ENCODE peak calls at places on chromosomes 2 and 18, in nine cellular contexts. D is breast epithelium, Z is spleen, N is gastrocnemius medialis, B is heart right ventricle, V is glutamatergic neuron, J is endothelial cell, O is foreskin fibroblast, U is RWPE1. L is an unnamed sample.

GRCh38 chr2:128374711-128375413 is 56.2 kb upstream of the HS6ST1 start:
- DNase-seq in D (no peak), Z (peak; percentile 68), N (no peak), B (no peak), V (no peak), J (no peak), O (peak; percentile 55), U (no peak), L (no peak)

GRCh38 chr18:31401156-31402025 is 24.8 kb downstream of the DSG4 start:
- DNase-seq in D (no peak), Z (no peak), N (no peak), B (no peak), V (no peak), J (no peak), O (no peak), U (no peak), L (no peak)

GRCh38 chr18:30982285-30982992 is 60.1 kb downstream of the DSC3 start:
- DNase-seq in D (no peak), Z (no peak), N (no peak), B (no peak), V (no peak), J (no peak), O (no peak), U (no peak), L (no peak)

GRCh38 chr2:157322432-157322831 is 3.2 kb downstream of the ERMN start:
- DNase-seq in D (no peak), Z (no peak), N (no peak), B (no peak), V (no peak), J (no peak), O (no peak), U (no peak), L (no peak)

GRCh38 chr18:75830848-75831247 is 403.3 kb upstream of the SMIM21 start:
- DNase-seq in D (no peak), Z (no peak), N (no peak), B (no peak), V (no peak), J (no peak), O (no peak), U (no peak), L (no peak)

GRCh38 chr2:47232738-47233415 is 77.8 kb upstream of the STPG4 start:
- DNase-seq in D (no peak), Z (no peak), N (no peak), B (no peak), V (no peak), J (no peak), O (no peak), U (no peak), L (no peak)

GRCh38 chr2:143684731-143685364 is 555.6 kb downstream of the ARHGAP15 start:
- DNase-seq in D (no peak), Z (no peak), N (no peak), B (no peak), V (no peak), J (no peak), O (no peak), U (no peak), L (no peak)

GRCh38 chr18:48901145-48902022 is 49.4 kb downstream of the SMAD7 start:
- DNase-seq in D (no peak), Z (no peak), N (no peak), B (no peak), V (no peak), J (no peak), O (no peak), U (no peak), L (no peak)

DNA sequence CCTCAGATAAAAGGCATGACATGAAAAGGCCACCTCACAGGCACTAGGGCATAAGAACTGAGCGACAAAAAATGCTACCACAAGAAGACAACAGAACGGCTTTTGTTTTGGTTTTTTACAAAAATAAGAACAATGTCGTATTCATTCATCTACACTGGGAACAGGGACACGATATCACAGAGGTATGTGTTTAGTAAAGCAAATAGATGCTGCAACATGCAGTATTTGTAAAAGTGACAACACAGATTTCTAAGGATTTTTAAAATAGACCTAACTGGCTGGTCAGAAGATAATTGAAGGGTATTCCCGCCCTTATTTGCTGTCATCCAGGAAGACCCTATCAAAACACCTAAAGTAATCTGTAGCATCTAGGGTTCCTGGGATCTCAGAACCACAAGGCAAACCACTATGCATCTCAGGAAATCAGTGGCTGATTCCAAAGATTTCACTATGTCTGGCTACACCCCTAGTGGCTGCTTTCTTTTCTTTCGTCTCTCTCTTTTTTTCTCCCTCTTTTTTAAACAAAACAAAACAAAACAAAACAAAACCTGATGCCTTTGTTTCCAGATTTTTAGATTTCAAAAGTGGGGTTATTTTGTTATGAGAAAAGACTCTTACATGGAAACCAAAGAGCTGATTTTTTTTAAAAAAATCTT is 97.2 kb downstream of the BCL11A start:
- DNase-seq in D (no peak), Z (no peak), N (no peak), B (no peak), V (no peak), J (no peak), O (no peak), U (no peak), L (no peak)
- TF ChIP-seq CTCF in D (no peak), Z (no peak), N (no peak), B (no peak), V (peak; percentile 23), J (peak; percentile 27), O (no peak), U (no peak), L (no peak)

DNA sequence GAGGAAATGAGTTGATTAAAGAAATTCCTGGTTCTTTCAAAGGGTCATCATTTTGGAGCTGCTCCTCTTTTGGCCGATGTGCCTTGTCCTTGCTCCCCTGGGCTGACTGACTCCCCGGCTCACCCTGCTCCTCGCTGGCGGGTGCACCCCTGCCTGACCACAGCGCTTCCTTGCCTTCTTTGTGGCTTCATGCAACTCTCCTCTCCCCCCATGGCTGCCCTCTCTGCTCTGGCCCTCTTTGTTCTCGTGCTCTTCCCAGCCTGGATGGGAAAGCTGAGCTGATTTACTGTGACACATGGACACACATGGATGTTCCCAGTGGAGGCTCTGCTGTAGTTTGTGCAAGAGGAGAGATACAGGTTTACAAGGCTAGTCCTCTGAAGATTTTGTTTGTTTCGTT is 234.6 kb downstream of the HAUS1 start:
- DNase-seq in D (no peak), Z (peak; percentile 69), N (no peak), B (no peak), V (peak; percentile 66), J (no peak), O (no peak), U (no peak), L (no peak)
- TF ChIP-seq CTCF in D (no peak), Z (no peak), N (no peak), B (no peak), V (no peak), J (no peak), O (no peak), U (no peak), L (no peak)

GRCh38 chr2:24117902-24118301 is 5.2 kb downstream of the PFN4 start:
- DNase-seq in D (no peak), Z (no peak), N (no peak), B (no peak), V (no peak), J (no peak), O (no peak), U (no peak), L (no peak)

GRCh38 chr2:24121469-24121868 is 1.7 kb downstream of the PFN4 start:
- DNase-seq in D (no peak), Z (no peak), N (no peak), B (no peak), V (no peak), J (no peak), O (no peak), U (no peak), L (no peak)

GRCh38 chr2:24122356-24123211 is 550 bp downstream of the PFN4 start:
- DNase-seq in D (no peak), Z (no peak), N (no peak), B (no peak), V (no peak), J (no peak), O (peak; percentile 46), U (no peak), L (no peak)

GRCh38 chr2:24124003-24124585 is 825 bp downstream of the FAM228B start:
- DNase-seq in D (no peak), Z (no peak), N (no peak), B (no peak), V (no peak), J (no peak), O (no peak), U (no peak), L (no peak)

DNA sequence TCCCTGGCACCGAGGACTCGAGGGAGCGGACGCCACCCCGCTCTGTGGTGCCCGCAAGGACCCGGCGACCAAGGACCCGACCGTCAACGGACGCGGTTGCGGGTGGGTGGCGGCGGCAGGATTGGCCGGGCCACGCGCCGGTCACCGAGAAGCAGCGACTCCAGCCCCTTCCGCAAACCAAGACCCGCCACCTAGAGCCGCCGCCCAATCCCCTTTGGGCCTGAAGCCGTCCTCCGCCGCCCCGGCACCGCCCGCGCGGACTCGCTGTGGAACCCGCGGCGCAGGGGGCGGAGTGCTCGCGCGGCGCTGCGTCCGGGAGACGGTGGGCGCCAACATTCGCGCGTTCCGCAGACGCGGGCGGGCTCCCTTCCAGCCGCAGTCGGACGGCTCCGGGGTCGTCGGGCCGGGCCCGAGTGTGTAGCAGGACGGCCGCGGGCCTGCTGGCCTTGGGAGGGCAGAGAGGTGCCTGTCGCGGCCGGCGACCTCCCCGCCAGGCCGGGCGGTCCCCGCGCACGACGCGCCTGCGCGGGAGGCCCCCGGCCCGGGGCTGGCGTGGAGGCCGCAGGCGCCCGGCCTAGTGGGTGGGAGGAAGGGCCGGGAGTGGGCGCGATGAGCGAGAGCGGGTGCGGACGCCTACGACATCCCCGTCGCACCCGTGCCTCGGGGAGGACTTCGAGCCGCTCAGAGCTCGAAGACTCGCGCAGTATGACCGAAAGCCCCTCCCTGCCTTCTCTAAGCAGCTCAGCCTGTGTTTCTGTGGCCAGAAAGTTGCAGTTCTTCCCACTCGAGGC is at the start of the genes FAM228B and PFN4:
- DNase-seq in D (peak; percentile 81), Z (peak; percentile 96), N (peak; percentile 88), B (peak; percentile 92), V (peak; percentile 77), J (peak; percentile 65), O (peak; percentile 91), U (peak; percentile 79), L (peak; percentile 56)
- TF ChIP-seq CTCF in D (no peak), Z (no peak), N (no peak), B (no peak), V (no peak), J (no peak), O (no peak), U (no peak), L (no peak)

DNA sequence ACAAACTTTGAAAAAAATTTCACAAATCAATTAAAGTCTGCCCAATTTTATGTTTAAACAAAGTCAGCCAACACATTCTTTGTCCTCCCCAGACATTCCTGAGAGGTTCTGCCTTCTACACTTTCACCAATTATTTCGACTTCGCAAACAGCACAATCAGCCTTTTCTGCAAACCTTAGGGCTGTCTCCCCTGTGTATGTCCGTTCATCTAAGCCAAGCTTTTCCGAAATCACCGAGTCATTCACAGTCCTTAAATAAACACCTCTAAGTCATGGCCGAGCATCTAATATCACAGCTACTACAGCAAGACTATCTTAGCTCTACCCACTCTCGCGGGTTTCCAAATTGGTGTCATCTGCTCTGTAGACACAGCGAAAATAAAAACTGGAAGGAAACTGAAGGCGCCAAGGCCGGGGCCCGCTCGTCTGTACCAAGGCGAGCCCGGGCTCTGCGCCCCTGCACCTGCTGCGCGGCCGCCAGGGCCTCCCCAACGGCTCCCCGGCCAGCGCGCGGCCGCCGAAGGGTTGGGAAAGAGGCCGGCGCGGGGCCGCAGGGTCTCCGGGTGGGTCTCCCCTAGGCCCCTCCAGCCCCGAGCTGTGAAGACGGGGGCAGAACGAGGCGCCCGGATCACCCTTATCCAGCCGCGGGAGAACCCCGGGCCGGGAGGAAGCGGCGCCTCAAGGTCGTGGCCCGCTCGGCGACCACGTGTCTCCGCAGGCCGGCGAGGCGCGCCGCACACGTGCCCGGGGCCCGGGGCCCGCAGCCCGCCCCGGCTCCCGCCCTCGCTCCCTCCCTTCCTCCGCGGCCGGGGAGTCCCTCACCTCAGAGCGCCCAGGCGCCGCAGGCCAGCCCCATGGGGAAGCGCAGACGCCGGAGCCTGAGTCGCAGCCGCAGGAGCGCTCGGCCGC is 573 bp downstream of the ODC1 start:
- DNase-seq in D (no peak), Z (peak; percentile 96), N (peak; percentile 61), B (no peak), V (peak; percentile 43), J (peak; percentile 28), O (peak; percentile 59), U (no peak), L (no peak)
- TF ChIP-seq CTCF in D (no peak), Z (peak; percentile 21), N (peak; percentile 12), B (no peak), V (no peak), J (no peak), O (no peak), U (no peak), L (no peak)

L was measured in AG09319.